ENCODE peak calls at places on chromosomes 3 and 15, in ten cellular contexts. P, Y, L, G, V, N, H, M, Q and E are unnamed samples.

GRCh38 chr3:137770821-137771399 is 6.8 kb downstream of the SOX14 start:
- DNase-seq in L (peak; percentile 55), N (no peak), P (no peak), G (no peak), V (no peak), M (no peak), Q (peak; percentile 64), H (no peak), Y (peak; percentile 17), E (no peak)

GRCh38 chr3:77296527-77296926 is 256.6 kb downstream of the ROBO2 start:
- DNase-seq in V (no peak), Q (no peak), P (no peak), H (no peak), N (no peak), Y (no peak), M (no peak), G (no peak), L (no peak), E (no peak)

GRCh38 chr3:145359040-145359439 is 801.9 kb downstream of the PLOD2 start:
- DNase-seq in G (no peak), Y (no peak), V (no peak), P (no peak), Q (no peak), L (no peak), M (no peak), N (no peak), H (no peak), E (no peak)

GRCh38 chr3:196378442-196378841 is 40.3 kb upstream of the TM4SF19 start:
- DNase-seq in Y (no peak), H (no peak), V (no peak), G (no peak), L (no peak), M (no peak), Q (no peak), P (no peak), N (no peak), E (no peak)

GRCh38 chr3:184129012-184129411 is 6.1 kb upstream of the EIF2B5 start:
- DNase-seq in V (peak; percentile 16), Q (peak; percentile 73), N (no peak), G (no peak), P (no peak), H (peak; percentile 58), L (peak; percentile 44), M (no peak), Y (peak; percentile 58), E (no peak)

GRCh38 chr3:20194793-20195460 is 8.9 kb upstream of the SGO1 start:
- DNase-seq in M (no peak), N (no peak), G (no peak), Q (no peak), H (no peak), P (no peak), L (no peak), V (no peak), Y (no peak), E (no peak)

GRCh38 chr3:73786346-73786807 is 161.6 kb upstream of the PDZRN3 start:
- DNase-seq in G (no peak), L (no peak), M (no peak), Q (no peak), H (peak; percentile 50), V (peak; percentile 85), Y (no peak), P (no peak), N (no peak), E (no peak)

GRCh38 chr3:4988815-4989648 is 9.8 kb downstream of the BHLHE40 start:
- DNase-seq in H (peak; percentile 85), M (no peak), P (no peak), L (no peak), Q (peak; percentile 16), N (no peak), V (no peak), Y (no peak), G (no peak), E (no peak)

GRCh38 chr3:40631341-40631995 is 106.7 kb downstream of the ZNF621 start:
- DNase-seq in M (no peak), N (no peak), H (no peak), V (no peak), G (no peak), Q (no peak), L (no peak), Y (peak; percentile 48), P (no peak), E (no peak)

GRCh38 chr3:152595975-152596832 is 238.7 kb upstream of the P2RY1 start:
- DNase-seq in Q (no peak), Y (no peak), N (no peak), M (no peak), V (peak; percentile 57), G (no peak), P (peak; percentile 84), H (peak; percentile 82), L (no peak), E (no peak)

GRCh38 chr3:144028798-144029411 is 57.3 kb downstream of the DIPK2A start:
- DNase-seq in P (no peak), Y (no peak), G (no peak), N (no peak), V (no peak), H (no peak), L (no peak), Q (no peak), M (no peak), E (no peak)

GRCh38 chr3:176916777-176917176 is 280.5 kb downstream of the TBL1XR1 start:
- DNase-seq in N (no peak), Y (peak; percentile 77), H (no peak), M (no peak), L (no peak), V (no peak), Q (peak; percentile 7), G (no peak), P (peak; percentile 68), E (no peak)

GRCh38 chr15:29765898-29766537 is 56.2 kb downstream of the TJP1 start:
- DNase-seq in N (no peak), H (no peak), Y (no peak), M (no peak), L (no peak), P (no peak), G (no peak), Q (no peak), V (no peak), E (no peak)

GRCh38 chr15:59492389-59493377 is 54.7 kb downstream of the FAM81A start:
- DNase-seq in P (peak; percentile 72), H (peak; percentile 81), Q (peak; percentile 63), L (peak; percentile 70), Y (peak; percentile 51), G (peak; percentile 38), V (peak; percentile 61), N (peak; percentile 26), M (peak; percentile 33), E (peak; percentile 48)

GRCh38 chr15:65182538-65182937 is 2.6 kb downstream of the CLPX start:
- DNase-seq in V (no peak), G (no peak), N (no peak), M (no peak), P (no peak), Y (no peak), H (no peak), Q (no peak), L (no peak), E (no peak)

GRCh38 chr3:72176537-72177041 is 391.6 kb upstream of the PROK2 start:
- DNase-seq in N (no peak), P (no peak), G (no peak), L (no peak), Q (no peak), Y (no peak), H (no peak), V (no peak), M (no peak), E (no peak)

GRCh38 chr3:179769411-179770247 is 116.8 kb downstream of the USP13 start:
- DNase-seq in P (no peak), V (no peak), N (no peak), Q (no peak), G (no peak), L (no peak), M (no peak), Y (no peak), H (no peak), E (no peak)

GRCh38 chr15:62706361-62706760 is 336.2 kb upstream of the TPM1 start:
- DNase-seq in G (no peak), M (no peak), Y (no peak), N (no peak), Q (no peak), P (no peak), H (no peak), V (no peak), L (peak; percentile 56), E (no peak)

GRCh38 chr3:184368804-184369183 is 7.3 kb downstream of the POLR2H start:
- DNase-seq in Q (no peak), Y (no peak), N (no peak), V (no peak), G (no peak), M (no peak), P (no peak), L (no peak), H (no peak), E (no peak)

GRCh38 chr3:16279417-16279816 is 14.4 kb downstream of the OXNAD1 start:
- DNase-seq in Q (no peak), H (no peak), N (no peak), L (no peak), V (no peak), M (no peak), G (no peak), P (no peak), Y (no peak), E (no peak)

GRCh38 chr3:188278717-188279324 is 124.9 kb downstream of the LPP start:
- DNase-seq in H (peak; percentile 64), L (no peak), N (no peak), M (no peak), Q (no peak), Y (no peak), P (no peak), V (no peak), G (no peak), E (no peak)

GRCh38 chr15:99211926-99212325 is 37.5 kb downstream of the TTC23 start:
- DNase-seq in P (no peak), V (no peak), M (no peak), G (no peak), Y (no peak), N (no peak), H (peak; percentile 28), L (no peak), Q (no peak), E (no peak)